ENCODE peak calls at places on chromosomes 12 and 14, in ten cellular contexts. F is upper lobe of left lung, M is sigmoid colon, H is GM12891, Q is stomach, R is HCT116, K is breast epithelium, Y is HL-60, X is GM23338, N is GM12892. Z is an unnamed sample.

GRCh38 chr12:124551268-124552144 is 15.9 kb downstream of the NCOR2 start:
- DNase-seq in Y (peak), X (peak), N (no peak), Q (peak), M (peak), F (peak), H (no peak), R (no peak), K (no peak), Z (no peak)

GRCh38 chr12:95553202-95553943 is 2.1 kb upstream of the USP44 start:
- DNase-seq in R (no peak), F (no peak), K (no peak), Q (no peak), Y (peak), X (no peak), N (no peak), H (no peak), M (no peak), Z (no peak)

GRCh38 chr12:122687091-122687490 is 16.1 kb downstream of the HCAR2 start:
- DNase-seq in N (no peak), Q (peak), R (no peak), M (no peak), F (peak), H (no peak), Y (no peak), X (no peak), K (peak), Z (no peak)

GRCh38 chr12:6444704-6445688 is at the start of gene CD27:
- DNase-seq in X (no peak), N (no peak), K (no peak), Y (no peak), H (no peak), M (peak), Q (no peak), R (no peak), F (no peak), Z (no peak)

GRCh38 chr12:122614839-122615238 is 87.8 kb downstream of the KNTC1 start:
- DNase-seq in Y (no peak), X (no peak), Q (no peak), F (no peak), H (no peak), K (no peak), N (no peak), R (no peak), M (no peak), Z (no peak)

GRCh38 chr14:98008381-98009113 is 1211.4 kb downstream of the VRK1 start:
- DNase-seq in X (no peak), Q (no peak), F (no peak), Y (no peak), H (no peak), N (no peak), K (no peak), R (no peak), M (no peak), Z (no peak)

GRCh38 chr12:62647586-62647985 is 181.0 kb downstream of the MON2 start:
- DNase-seq in M (peak), F (no peak), R (no peak), K (no peak), X (peak), N (no peak), H (no peak), Y (no peak), Q (no peak), Z (no peak)

GRCh38 chr12:52372216-52373154 is 5.2 kb upstream of the KRT85 start:
- DNase-seq in H (peak), X (peak), Y (peak), M (peak), Q (peak), F (peak), N (peak), R (peak), K (peak), Z (peak)

GRCh38 chr14:72434856-72435255 is 459.0 kb downstream of the DPF3 start:
- DNase-seq in R (no peak), M (no peak), N (no peak), X (no peak), Q (no peak), H (no peak), F (no peak), K (no peak), Y (no peak), Z (no peak)

GRCh38 chr14:91154851-91155625 is 41.2 kb downstream of the DGLUCY start:
- DNase-seq in H (no peak), Q (peak), F (peak), R (peak), Y (no peak), M (peak), N (no peak), K (peak), X (no peak), Z (no peak)

GRCh38 chr12:26700430-26700829 is 132.6 kb downstream of the ITPR2 start:
- DNase-seq in H (no peak), N (no peak), K (no peak), X (no peak), R (no peak), F (no peak), M (no peak), Y (no peak), Q (no peak), Z (no peak)

GRCh38 chr12:97404549-97404948 is 58.1 kb upstream of the RMST start:
- DNase-seq in M (no peak), H (peak), Q (peak), Y (peak), F (peak), X (peak), K (no peak), R (peak), N (peak), Z (peak)

GRCh38 chr12:49559011-49559675 is 8.8 kb downstream of the MCRS1 start:
- DNase-seq in Q (no peak), Y (no peak), X (no peak), H (no peak), R (no peak), N (no peak), K (no peak), M (no peak), F (no peak), Z (no peak)

GRCh38 chr12:1346126-1346525 is 248.3 kb downstream of the FBXL14 start:
- DNase-seq in Y (no peak), Q (no peak), H (no peak), N (no peak), X (no peak), K (no peak), R (no peak), F (no peak), M (no peak), Z (no peak)

GRCh38 chr12:27960822-27961221 is 11.7 kb downstream of the PTHLH start:
- DNase-seq in F (no peak), H (no peak), Y (no peak), K (no peak), N (no peak), R (no peak), M (no peak), X (no peak), Q (no peak), Z (no peak)

GRCh38 chr12:13288937-13289643 is 92.6 kb downstream of the EMP1 start:
- DNase-seq in Y (no peak), K (no peak), Q (no peak), R (no peak), H (no peak), F (no peak), M (no peak), X (no peak), N (no peak), Z (no peak)

GRCh38 chr14:40623641-40624040 is 983.0 kb upstream of the LRFN5 start:
- DNase-seq in Q (no peak), H (no peak), F (no peak), X (no peak), K (no peak), M (no peak), Y (no peak), R (no peak), N (no peak), Z (no peak)

GRCh38 chr14:62939970-62940369 is 105.3 kb downstream of the KCNH5 start:
- DNase-seq in K (no peak), N (no peak), R (no peak), X (no peak), M (no peak), F (no peak), H (no peak), Q (no peak), Y (no peak), Z (no peak)

GRCh38 chr12:17579148-17580026 is 510.6 kb downstream of the RERGL start:
- DNase-seq in X (peak), N (no peak), Y (no peak), F (no peak), K (no peak), H (no peak), Q (no peak), M (no peak), R (no peak), Z (no peak)

GRCh38 chr14:104227806-104228205 is 89.4 kb downstream of the KIF26A start:
- DNase-seq in Q (no peak), K (no peak), F (no peak), M (no peak), X (no peak), H (no peak), R (no peak), N (no peak), Y (no peak), Z (no peak)

GRCh38 chr14:91113829-91114078 is at the start of gene DGLUCY:
- DNase-seq in H (peak), Y (peak), K (no peak), R (no peak), Q (peak), M (peak), X (no peak), N (peak), F (peak), Z (no peak)

GRCh38 chr12:6443361-6443983 is 1.3 kb upstream of the CD27 start:
- DNase-seq in Q (no peak), N (no peak), M (peak), F (no peak), K (no peak), Y (no peak), R (no peak), X (no peak), H (no peak), Z (no peak)

GRCh38 chr14:22822619-22823551 is 6.8 kb upstream of the MRPL52 start:
- DNase-seq in N (peak), H (no peak), M (peak), Y (peak), X (peak), K (no peak), F (peak), Q (peak), R (peak), Z (no peak)

GRCh38 chr14:23052182-23052623 is 5.1 kb downstream of the CDH24 start:
- DNase-seq in X (peak), R (no peak), M (no peak), K (no peak), N (no peak), H (no peak), F (no peak), Q (peak), Y (no peak), Z (no peak)

GRCh38 chr12:10362325-10362724 is 27.5 kb downstream of the KLRK1 start:
- DNase-seq in X (no peak), K (no peak), N (no peak), R (no peak), Q (no peak), H (no peak), F (no peak), M (no peak), Y (no peak), Z (no peak)

GRCh38 chr12:132523576-132524331 is 33.8 kb downstream of the FBRSL1 start:
- DNase-seq in F (peak), K (peak), X (peak), M (no peak), Q (peak), N (peak), R (no peak), H (peak), Y (peak), Z (peak)

GRCh38 chr12:52847335-52848102 is 1.3 kb downstream of the KRT78 start:
- DNase-seq in Q (peak), M (no peak), F (no peak), N (no peak), X (no peak), H (no peak), R (no peak), K (no peak), Y (no peak), Z (no peak)

GRCh38 chr12:89349814-89350213 is 2.5 kb downstream of the DUSP6 start:
- DNase-seq in R (no peak), F (peak), N (no peak), M (peak), Q (no peak), H (no peak), K (no peak), X (peak), Y (peak), Z (no peak)
- TF ChIP-seq POLR2AphosphoS5 in R (peak), F (peak), N (no peak), M (peak), Q (peak), H (no peak), K (no peak), X (peak), Y (no peak), Z (no peak)

GRCh38 chr14:66074546-66074945 is 411.6 kb upstream of the CCDC196 start:
- DNase-seq in K (no peak), Y (no peak), H (no peak), N (no peak), X (no peak), Q (no peak), R (no peak), F (no peak), M (no peak), Z (no peak)
- TF ChIP-seq POLR2AphosphoS5 in K (no peak), Y (no peak), H (no peak), N (no peak), X (no peak), Q (no peak), R (no peak), F (no peak), M (no peak), Z (no peak)

DNA sequence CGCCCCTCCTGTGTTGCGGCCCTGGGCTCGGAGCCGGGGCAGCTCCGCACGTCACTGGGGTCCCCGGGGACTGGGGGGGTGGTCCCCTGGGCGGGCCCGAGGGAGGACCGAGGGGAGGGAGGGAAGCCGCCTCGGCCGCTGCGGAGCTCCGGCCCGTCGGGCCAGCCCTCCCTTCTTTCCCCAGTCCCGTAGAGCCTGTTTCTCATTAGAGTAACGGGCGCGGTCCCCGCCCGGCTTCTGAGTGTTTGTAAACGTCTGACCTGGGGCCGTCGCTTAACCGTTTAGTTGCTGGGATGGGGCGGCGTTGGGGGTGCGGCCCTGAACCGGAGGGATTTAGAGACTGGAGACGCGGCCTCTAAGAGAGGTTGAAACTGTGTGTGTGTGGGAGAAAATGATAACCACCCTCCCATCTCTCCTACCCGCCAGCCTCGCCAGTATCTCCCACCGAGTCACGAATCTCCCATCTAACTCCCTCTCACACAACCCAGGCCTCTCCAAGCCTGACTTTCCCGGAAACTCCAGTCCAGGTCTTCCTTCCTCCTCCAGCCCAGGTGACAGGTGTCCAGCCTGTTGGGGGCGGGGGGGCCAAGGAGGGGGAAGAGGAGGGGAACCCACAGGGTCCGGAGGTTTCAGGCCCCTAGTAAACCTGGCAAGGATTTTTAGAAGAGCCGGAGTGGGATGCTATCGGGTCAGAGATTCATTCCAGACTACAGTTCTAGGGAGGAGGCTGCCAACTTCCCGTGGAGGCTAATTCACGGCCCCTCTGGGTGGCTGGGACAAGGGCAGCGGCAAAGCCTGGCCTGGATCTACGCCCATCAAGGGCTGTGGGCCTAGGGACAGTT is 1.1 kb upstream of the NFATC4 start:
- DNase-seq in K (peak), X (peak), M (peak), N (peak), H (peak), R (peak), F (peak), Q (peak), Y (no peak), Z (no peak)
- TF ChIP-seq POLR2AphosphoS5 in K (peak), X (no peak), M (peak), N (no peak), H (no peak), R (peak), F (peak), Q (peak), Y (no peak), Z (no peak)

GRCh38 chr12:2688381-2688881 is 106.3 kb upstream of the FKBP4 start:
- DNase-seq in N (no peak), M (no peak), H (no peak), X (no peak), Q (no peak), F (no peak), K (peak), Y (no peak), R (no peak), Z (no peak)

GRCh38 chr12:2683283-2684025 is 111.3 kb upstream of the FKBP4 start:
- DNase-seq in M (no peak), H (no peak), X (peak), Y (no peak), F (no peak), R (no peak), N (no peak), Q (no peak), K (no peak), Z (no peak)

GRCh38 chr12:2689393-2689792 is 105.4 kb upstream of the FKBP4 start:
- DNase-seq in F (no peak), K (peak), M (no peak), Q (no peak), R (no peak), N (no peak), H (no peak), X (no peak), Y (no peak), Z (no peak)

GRCh38 chr12:2687058-2687457 is 107.7 kb upstream of the FKBP4 start:
- DNase-seq in F (no peak), H (no peak), Q (no peak), N (no peak), R (no peak), Y (no peak), X (no peak), M (no peak), K (peak), Z (no peak)

DNA sequence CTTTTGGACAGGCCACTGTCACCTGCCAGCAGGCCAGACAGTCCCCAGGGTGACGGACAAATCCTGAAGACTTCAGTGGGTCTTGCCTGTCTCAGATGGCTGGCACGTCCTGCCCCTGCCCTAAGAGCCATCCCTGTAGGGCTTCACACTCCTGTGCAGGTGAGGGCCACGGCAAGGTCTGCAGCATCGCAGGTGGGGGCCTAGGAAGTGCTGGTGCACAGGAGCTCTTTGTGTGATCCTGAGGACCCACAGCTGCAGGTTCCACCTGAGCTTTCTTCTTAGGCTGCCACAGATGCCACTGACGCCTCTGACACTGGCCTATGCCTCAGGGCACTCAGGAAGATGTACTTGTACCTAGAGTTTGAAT is 108.5 kb upstream of the FKBP4 start:
- DNase-seq in M (no peak), H (no peak), Y (no peak), K (no peak), X (no peak), N (no peak), Q (no peak), F (no peak), R (no peak), Z (no peak)
- TF ChIP-seq POLR2AphosphoS5 in M (no peak), H (no peak), Y (no peak), K (no peak), X (no peak), N (no peak), Q (no peak), F (no peak), R (no peak), Z (no peak)

DNA sequence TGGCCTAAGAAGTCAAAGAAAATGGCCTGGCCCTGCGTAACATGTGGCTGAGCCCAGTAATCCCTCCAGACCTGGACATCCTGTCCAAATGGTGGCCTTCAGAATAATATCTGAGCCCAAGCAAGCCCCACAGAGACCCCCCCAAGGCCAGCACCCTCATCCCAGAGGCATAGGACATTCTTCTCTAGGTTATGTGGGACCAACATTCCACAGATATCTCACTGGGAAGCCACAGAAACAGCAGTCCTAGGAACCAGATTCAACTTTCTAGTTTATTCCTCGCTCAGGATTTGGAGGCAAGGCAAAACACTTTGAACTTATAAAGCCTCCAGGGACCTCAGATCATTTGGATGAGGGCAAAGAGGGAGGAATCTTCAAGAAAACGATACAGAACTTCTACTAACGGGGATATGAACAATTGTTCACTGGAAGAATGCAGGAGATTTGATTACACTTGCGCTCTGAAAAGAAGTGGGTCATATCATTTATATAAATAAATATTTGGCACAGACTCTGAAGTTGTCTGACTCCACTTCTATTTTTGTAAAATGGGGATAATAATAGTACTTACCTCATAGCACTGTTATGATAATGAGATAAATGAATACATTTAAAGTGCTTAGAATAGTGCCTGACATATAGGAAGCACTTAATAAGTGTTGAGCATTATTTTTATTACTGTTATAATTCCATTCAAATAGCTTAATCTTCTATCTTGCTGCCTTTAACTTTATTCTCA is 171.5 kb downstream of the NUAK1 start:
- DNase-seq in Q (no peak), M (no peak), K (no peak), X (no peak), H (no peak), N (no peak), R (no peak), Y (no peak), F (no peak), Z (no peak)
- TF ChIP-seq POLR2AphosphoS5 in Q (no peak), M (no peak), K (no peak), X (no peak), H (no peak), N (no peak), R (no peak), Y (no peak), F (no peak), Z (no peak)

GRCh38 chr12:38555620-38556596 is 239.3 kb downstream of the ALG10B start:
- DNase-seq in H (no peak), K (no peak), Y (no peak), N (no peak), R (no peak), F (no peak), M (no peak), Q (no peak), X (peak), Z (no peak)
- TF ChIP-seq POLR2AphosphoS5 in H (no peak), K (no peak), Y (no peak), N (no peak), R (no peak), F (no peak), M (no peak), Q (no peak), X (no peak), Z (no peak)

GRCh38 chr14:64493455-64493854 is 10.2 kb downstream of the ZBTB25 start:
- DNase-seq in Y (no peak), M (no peak), N (no peak), R (no peak), H (no peak), K (no peak), Q (no peak), F (no peak), X (no peak), Z (no peak)
- TF ChIP-seq POLR2AphosphoS5 in Y (no peak), M (no peak), N (no peak), R (no peak), H (no peak), K (no peak), Q (no peak), F (no peak), X (no peak), Z (no peak)

GRCh38 chr12:103331643-103332042 is 164.1 kb downstream of the C12orf42 start:
- DNase-seq in X (peak), H (no peak), F (no peak), K (no peak), M (no peak), N (no peak), Y (no peak), R (no peak), Q (no peak), Z (no peak)
- TF ChIP-seq POLR2AphosphoS5 in X (no peak), H (no peak), F (no peak), K (no peak), M (no peak), N (no peak), Y (no peak), R (no peak), Q (no peak), Z (no peak)

Z was measured in Panc1.